ENCODE peak calls at places on chromosomes 13 and 19, in five cellular contexts. T is stomach, E is endothelial cell of umbilical vein, A is HCT116, P is breast epithelium. Q is an unnamed sample.

GRCh38 chr19:10259162-10259905 is 7.3 kb downstream of the MRPL4 start:
- DNase-seq in T (peak), E (peak), A (peak), P (peak), Q (peak)

GRCh38 chr13:29454931-29455481 is 140.5 kb downstream of the SLC7A1 start:
- DNase-seq in T (no peak), E (peak), A (peak), P (peak), Q (no peak)

GRCh38 chr13:31896427-31896826 is 135.1 kb upstream of the FRY start:
- DNase-seq in T (no peak), E (no peak), A (no peak), P (no peak), Q (no peak)

GRCh38 chr13:113166681-113167080 is 8.2 kb downstream of the PROZ start:
- DNase-seq in T (no peak), E (no peak), A (no peak), P (no peak), Q (no peak)

GRCh38 chr13:112773601-112774447 is 84.0 kb downstream of the ATP11A start:
- DNase-seq in T (no peak), E (no peak), A (no peak), P (no peak), Q (peak)

GRCh38 chr19:47109541-47110375 is 3.8 kb downstream of the ZC3H4 start:
- DNase-seq in T (no peak), E (peak), A (no peak), P (no peak), Q (peak)

GRCh38 chr13:53301449-53301848 is 272.8 kb downstream of the OLFM4 start:
- DNase-seq in T (no peak), E (no peak), A (no peak), P (no peak), Q (no peak)

GRCh38 chr13:23289917-23290357 is 109.2 kb downstream of the SGCG start:
- DNase-seq in T (no peak), E (no peak), A (no peak), P (no peak), Q (no peak)

GRCh38 chr13:52411629-52412028 is 5.7 kb upstream of the THSD1 start:
- DNase-seq in T (no peak), E (no peak), A (no peak), P (no peak), Q (no peak)

GRCh38 chr13:112067871-112068305 is 939 bp downstream of the SOX1 start:
- DNase-seq in T (no peak), E (no peak), A (no peak), P (no peak), Q (peak)

GRCh38 chr19:46624958-46625661 is at the start of gene PTGIR:
- DNase-seq in T (no peak), E (peak), A (no peak), P (no peak), Q (no peak)

GRCh38 chr13:56424246-56424645 is 716.5 kb upstream of the PRR20A start:
- DNase-seq in T (no peak), E (peak), A (no peak), P (no peak), Q (no peak)

GRCh38 chr13:109899748-109900147 is 113.4 kb upstream of the IRS2 start:
- DNase-seq in T (no peak), E (no peak), A (no peak), P (no peak), Q (no peak)

GRCh38 chr13:48637601-48638000 is 16.1 kb upstream of the CYSLTR2 start:
- DNase-seq in T (no peak), E (no peak), A (no peak), P (no peak), Q (no peak)

GRCh38 chr13:42247883-42248282 is 24.1 kb upstream of the AKAP11 start:
- DNase-seq in T (no peak), E (no peak), A (no peak), P (no peak), Q (no peak)

GRCh38 chr19:16571689-16572331 is 405 bp downstream of the SLC35E1 start:
- DNase-seq in T (peak), E (peak), A (no peak), P (no peak), Q (peak)

GRCh38 chr13:87553142-87553541 is 118.0 kb upstream of the SLITRK5 start:
- DNase-seq in T (no peak), E (no peak), A (no peak), P (no peak), Q (no peak)

GRCh38 chr19:40411958-40412499 is 1.1 kb downstream of the PRX start:
- DNase-seq in T (no peak), E (no peak), A (no peak), P (no peak), Q (no peak)

GRCh38 chr13:27969073-27969865 is at the start of gene CDX2:
- DNase-seq in T (peak), E (no peak), A (peak), P (no peak), Q (no peak)

GRCh38 chr13:75170321-75170720 is 311.6 kb downstream of the TBC1D4 start:
- DNase-seq in T (no peak), E (peak), A (no peak), P (no peak), Q (no peak)

GRCh38 chr19:57611113-57611512 is 2.9 kb upstream of the ZNF134 start:
- DNase-seq in T (no peak), E (no peak), A (no peak), P (no peak), Q (no peak)

GRCh38 chr19:57615346-57615745 is 1.3 kb downstream of the ZNF134 start:
- DNase-seq in T (no peak), E (no peak), A (no peak), P (no peak), Q (no peak)

GRCh38 chr19:57613941-57614743 is at the start of gene ZNF134:
- DNase-seq in T (peak), E (peak), A (peak), P (peak), Q (peak)
- TF ChIP-seq POLR2AphosphoS5 in T (no peak), E (peak), A (peak), P (no peak), Q (peak)

GRCh38 chr19:33325920-33326319 is 23.6 kb upstream of the CEBPA start:
- DNase-seq in T (no peak), E (no peak), A (no peak), P (no peak), Q (no peak)
- TF ChIP-seq POLR2A in T (no peak), E (no peak), A (no peak), P (no peak), Q (no peak)

DNA sequence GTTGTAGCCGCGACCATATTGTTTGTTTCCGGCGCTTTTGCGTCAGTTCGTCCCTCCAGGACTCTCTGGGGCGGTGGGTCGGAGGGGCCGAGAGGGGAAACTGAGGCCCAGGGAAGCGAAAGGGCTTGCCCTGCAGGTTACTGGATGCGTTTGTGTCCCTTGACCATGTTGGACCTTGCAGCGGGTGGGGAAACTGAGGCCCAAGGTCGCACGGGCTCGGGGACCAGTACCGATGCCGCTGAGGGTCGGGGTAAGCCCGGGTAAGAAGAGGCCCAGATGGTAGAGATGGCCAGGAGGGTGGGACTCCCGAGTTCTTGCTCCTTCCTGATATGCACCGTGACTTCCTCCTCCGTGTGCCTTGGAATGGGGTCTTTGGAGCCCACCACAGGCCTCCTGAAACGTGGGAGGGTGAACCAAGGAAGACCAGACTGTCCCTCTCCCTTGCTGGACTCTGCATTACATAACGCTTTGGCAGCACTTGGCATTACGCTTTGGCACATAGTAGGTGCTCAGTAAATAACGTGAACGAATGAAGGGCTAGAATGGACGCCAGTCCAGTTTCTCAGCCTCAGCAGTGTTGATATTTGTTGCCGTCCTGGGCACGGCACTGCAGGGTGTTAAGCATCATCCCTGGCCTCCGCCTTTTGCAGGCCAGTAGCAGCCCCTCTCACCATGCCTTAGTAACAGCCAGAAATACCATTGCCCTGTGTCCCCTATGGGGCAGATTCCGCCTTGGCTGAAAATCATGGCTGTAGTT is 743 bp downstream of the CHAF1A start:
- DNase-seq in T (no peak), E (no peak), A (no peak), P (no peak), Q (no peak)
- TF ChIP-seq CTCF in T (no peak), E (no peak), A (no peak), P (no peak), Q (no peak)

GRCh38 chr13:26480246-26480855 is 77.1 kb upstream of the WASF3 start:
- DNase-seq in T (no peak), E (no peak), A (no peak), P (no peak), Q (no peak)
- TF ChIP-seq POLR2AphosphoS5 in T (no peak), E (no peak), A (no peak), P (no peak), Q (no peak)

GRCh38 chr19:14078406-14078805 is 5.8 kb downstream of the MISP3 start:
- DNase-seq in T (no peak), E (no peak), A (no peak), P (no peak), Q (no peak)

GRCh38 chr19:14072535-14073231 is at the start of gene MISP3:
- DNase-seq in T (peak), E (peak), A (no peak), P (no peak), Q (peak)

GRCh38 chr19:14073232-14073924 is 792 bp downstream of the MISP3 start:
- DNase-seq in T (peak), E (peak), A (no peak), P (peak), Q (peak)

GRCh38 chr19:14070268-14071050 is 2.1 kb upstream of the MISP3 start:
- DNase-seq in T (no peak), E (no peak), A (no peak), P (no peak), Q (no peak)

DNA sequence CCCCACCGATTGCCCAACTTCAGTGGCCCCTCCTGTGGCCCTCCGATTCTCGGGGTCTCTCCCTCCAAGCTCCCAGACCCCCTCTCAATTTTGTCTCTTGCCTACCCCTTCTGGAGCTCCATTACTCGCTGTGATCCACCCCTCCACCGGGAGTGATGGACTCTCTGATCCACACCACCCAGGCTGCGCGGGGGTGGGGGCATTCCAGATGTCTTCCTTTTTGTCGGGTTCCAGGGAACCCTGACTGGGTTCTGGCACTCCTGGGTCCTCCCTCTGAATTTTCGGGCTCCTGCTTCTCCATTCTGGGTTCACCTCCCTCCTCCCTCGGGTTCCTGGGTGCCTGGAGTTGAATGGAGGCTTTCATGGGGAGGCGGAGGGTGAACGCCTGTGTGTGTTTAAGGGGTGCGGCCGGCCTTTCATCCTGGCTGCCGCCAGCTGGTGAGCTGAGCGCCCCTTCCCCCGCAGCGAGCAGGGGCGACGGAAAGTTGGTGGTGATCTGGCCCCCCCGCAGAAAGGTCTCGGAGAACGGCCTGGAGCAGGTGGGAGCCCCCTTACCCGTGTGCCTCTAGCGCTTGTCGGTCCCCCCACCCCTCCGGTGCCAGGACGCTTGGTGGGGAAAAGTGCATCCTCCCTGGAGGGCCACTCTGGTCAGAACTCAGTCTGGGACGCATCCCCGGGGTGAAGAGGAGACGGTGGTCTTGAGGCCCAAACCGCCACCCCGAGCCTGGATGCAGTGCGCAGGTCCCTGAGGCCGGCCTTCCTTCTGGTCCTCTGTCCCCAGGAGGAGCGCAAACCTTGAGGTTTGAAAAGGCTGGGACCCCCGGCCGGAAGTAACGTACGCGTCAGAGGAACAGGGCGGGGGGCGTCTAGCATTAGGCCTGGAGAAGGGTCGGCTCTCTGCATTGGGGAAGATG is 1.6 kb downstream of the MISP3 start:
- DNase-seq in T (peak), E (peak), A (no peak), P (no peak), Q (peak)
- TF ChIP-seq POLR2A in T (no peak), E (no peak), A (no peak), P (no peak), Q (no peak)

DNA sequence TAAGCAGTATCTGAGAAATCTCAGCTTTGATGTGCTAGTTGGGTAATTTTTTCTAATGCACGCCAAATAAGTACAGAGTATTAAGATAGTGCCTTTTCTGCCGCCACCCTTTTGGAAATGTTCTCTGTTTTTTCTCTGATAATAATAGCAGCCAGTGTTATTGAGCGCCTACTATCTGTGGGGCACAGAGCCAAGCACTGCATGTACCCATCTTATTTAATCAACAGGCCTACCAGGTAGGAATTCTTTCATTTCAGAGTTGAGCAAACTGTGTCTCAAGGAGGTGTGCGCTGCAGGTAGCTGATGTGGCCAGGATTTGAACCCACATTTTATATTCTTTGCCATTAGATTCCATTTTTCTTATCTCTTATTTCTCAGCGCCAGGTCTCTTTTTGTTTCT is 1.4 kb downstream of the EPN1 start:
- DNase-seq in T (peak), E (no peak), A (no peak), P (no peak), Q (no peak)
- TF ChIP-seq CTCF in T (no peak), E (peak), A (peak), P (no peak), Q (no peak)

GRCh38 chr19:41993612-41994483 is at the start of gene ATP1A3:
- DNase-seq in T (peak), E (peak), A (peak), P (no peak), Q (peak)
- TF ChIP-seq POLR2AphosphoS5 in T (no peak), E (no peak), A (peak), P (no peak), Q (peak)

GRCh38 chr19:18814063-18814462 is 17.7 kb upstream of the UPF1 start:
- DNase-seq in T (no peak), E (no peak), A (no peak), P (no peak), Q (no peak)
- TF ChIP-seq POLR2A in T (no peak), E (no peak), A (no peak), P (no peak), Q (no peak)